ENCODE peak calls at places on chromosomes 13 and 19, in four cellular contexts. F, U, I and T are unnamed samples. For H3K27me3, the result is how much of the 10 kb centered on the place peaks cover.

GRCh38 chr19:30228113-30228725 is 144.0 kb upstream of the ZNF536 start:
- DNase-seq in F (no peak), U (no peak), I (no peak), T (no peak)

GRCh38 chr19:54455786-54456422 is 6.9 kb downstream of the LENG8 start:
- DNase-seq in F (no peak), U (no peak), I (no peak), T (no peak)

GRCh38 chr19:9936151-9937000 is at the start of gene OLFM2:
- DNase-seq in F (no peak), U (peak), I (no peak), T (no peak)

GRCh38 chr13:27374126-27374613 is 50.2 kb upstream of the GTF3A start:
- DNase-seq in F (no peak), U (no peak), I (no peak), T (no peak)

GRCh38 chr19:10001899-10002298 is 8.4 kb downstream of the COL5A3 start:
- DNase-seq in F (no peak), U (no peak), I (no peak), T (no peak)

GRCh38 chr13:51500687-51501086 is 47.9 kb upstream of the INTS6 start:
- DNase-seq in F (no peak), U (no peak), I (no peak), T (no peak)

GRCh38 chr19:41707502-41707812 is 969 bp upstream of the CEACAM5 start:
- DNase-seq in F (no peak), U (no peak), I (no peak), T (no peak)

GRCh38 chr19:38210458-38210987 is 13.5 kb downstream of the DPF1 start:
- DNase-seq in F (no peak), U (peak), I (peak), T (no peak)

GRCh38 chr19:21202865-21203494 is 61.1 kb downstream of the ZNF431 start:
- DNase-seq in F (no peak), U (peak), I (peak), T (peak)

GRCh38 chr19:52464798-52465470 is 11.6 kb downstream of the ZNF578 start:
- DNase-seq in F (no peak), U (no peak), I (no peak), T (no peak)

GRCh38 chr13:25170554-25171107 is 1.5 kb downstream of the AMER2 start:
- DNase-seq in F (no peak), U (no peak), I (no peak), T (no peak)

GRCh38 chr13:31050486-31051400 is 111.0 kb downstream of the HSPH1 start:
- DNase-seq in F (no peak), U (no peak), I (peak), T (no peak)

GRCh38 chr13:110211046-110211445 is 95.9 kb downstream of the COL4A1 start:
- DNase-seq in F (no peak), U (no peak), I (no peak), T (no peak)

GRCh38 chr13:44474122-44474910 is 100.7 kb downstream of the SERP2 start:
- DNase-seq in F (no peak), U (no peak), I (peak), T (peak)

GRCh38 chr19:1471514-1472107 is 7.4 kb downstream of the C19orf25 start:
- DNase-seq in F (no peak), U (no peak), I (no peak), T (no peak)

GRCh38 chr19:7629347-7630054 is at the start of the genes PET100 and XAB2:
- DNase-seq in F (peak), U (peak), I (peak), T (peak)

GRCh38 chr19:7631577-7631976 is 1.9 kb downstream of the PCP2 start:
- DNase-seq in F (no peak), U (no peak), I (no peak), T (no peak)

GRCh38 chr19:7633619-7634018 is at the start of gene PCP2:
- DNase-seq in F (no peak), U (no peak), I (no peak), T (no peak)

GRCh38 chr19:7635670-7636069 is 1.2 kb upstream of the STXBP2 start:
- DNase-seq in F (no peak), U (no peak), I (no peak), T (no peak)

DNA sequence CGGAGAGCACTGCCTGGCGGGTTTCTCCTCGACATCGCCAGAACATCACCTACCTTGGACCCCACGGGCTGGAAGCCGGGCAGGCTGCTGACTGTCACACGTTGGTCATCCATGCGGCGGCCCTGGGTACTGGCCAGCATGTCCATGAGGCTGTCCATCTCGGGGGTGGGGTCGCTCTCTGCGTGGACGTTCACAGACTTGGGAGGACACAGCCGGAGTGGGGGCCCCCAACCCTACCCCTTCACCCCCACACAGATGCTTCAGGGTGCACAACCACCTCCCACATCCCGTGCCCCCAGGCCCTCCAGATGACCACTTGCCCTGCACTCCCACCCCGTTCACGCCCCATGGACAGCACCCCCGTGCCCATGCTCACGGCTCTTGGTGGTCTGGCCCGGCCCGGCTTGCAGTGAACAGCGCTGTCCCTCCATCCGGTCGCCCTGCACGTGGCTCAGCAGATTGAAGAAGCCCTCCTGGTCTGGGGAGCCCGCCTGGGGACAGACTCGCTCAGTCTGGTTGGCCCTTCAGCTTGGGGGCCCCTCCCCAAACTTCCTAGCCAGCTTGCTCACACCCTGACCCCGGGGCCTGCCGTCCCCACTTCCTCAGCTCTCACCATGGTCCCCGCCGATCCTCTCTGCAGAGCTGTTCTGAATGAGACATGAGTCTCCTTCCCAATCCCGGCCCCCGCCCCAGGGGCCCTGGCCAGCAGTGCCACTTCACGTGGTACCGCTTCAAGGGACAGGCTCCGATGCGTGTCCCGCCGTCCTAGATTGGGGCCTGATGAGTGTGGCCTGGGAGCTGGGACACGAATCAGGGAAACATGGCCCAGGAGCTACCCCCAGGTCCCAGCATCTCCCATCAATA is 947 bp downstream of the PCP2 start:
- DNase-seq in F (no peak), U (no peak), I (no peak), T (no peak)
- H3K27me3 ChIP-seq in F (under half), U (under half), I (under half), T (under half)

GRCh38 chr13:35796627-35797026 is 320.1 kb upstream of the MAB21L1 start:
- DNase-seq in F (no peak), U (no peak), I (no peak), T (no peak)
- H3K27me3 ChIP-seq in F (under half), U (under half), I (under half), T (under half)

GRCh38 chr19:17149393-17150135 is 65.6 kb upstream of the USE1 start:
- DNase-seq in F (no peak), U (no peak), I (no peak), T (no peak)
- H3K27me3 ChIP-seq in F (under half), U (under half), I (under half), T (under half)

DNA sequence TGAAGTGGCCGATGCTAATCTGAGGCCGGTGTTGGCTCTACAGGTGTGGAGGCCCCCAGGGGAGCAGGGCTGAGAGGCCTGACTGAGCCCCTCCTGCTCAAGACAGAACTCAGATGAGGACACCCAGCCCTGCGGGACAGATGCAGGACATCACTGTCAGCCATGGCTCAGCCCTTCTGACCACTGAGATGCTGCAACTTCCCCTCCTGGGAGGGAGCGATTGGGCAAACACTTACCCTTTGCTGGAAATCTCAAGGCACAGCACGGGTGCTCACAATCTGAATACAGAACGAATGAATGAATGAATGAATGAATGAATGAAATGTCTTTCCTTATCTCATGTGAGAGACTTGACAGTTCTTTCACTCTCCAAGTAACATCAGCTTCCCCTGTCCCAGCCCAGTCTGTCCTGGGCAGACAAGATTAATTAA is 3.5 kb upstream of the SIGLEC7 start:
- DNase-seq in F (peak), U (no peak), I (no peak), T (no peak)
- H3K27me3 ChIP-seq in F (under half), U (under half), I (under half), T (under half)

GRCh38 chr13:39108746-39109145 is 70.5 kb downstream of the NHLRC3 start:
- DNase-seq in F (no peak), U (no peak), I (no peak), T (no peak)
- H3K27me3 ChIP-seq in F (under half), U (under half), I (under half), T (under half)